ENCODE peak calls at places on chromosomes 3 and 15, in five cellular contexts. Q, D, K, I and R are unnamed samples.

GRCh38 chr15:38129531-38130199 is 123.0 kb upstream of the SPRED1 start:
- DNase-seq in Q (no peak), D (peak; percentile 82), K (no peak), I (peak; percentile 15), R (no peak)

GRCh38 chr3:54999159-54999558 is 71.3 kb upstream of the LRTM1 start:
- DNase-seq in Q (no peak), D (peak; percentile 63), K (no peak), I (no peak), R (no peak)

GRCh38 chr3:8712871-8713360 is 20.7 kb upstream of the CAV3 start:
- DNase-seq in Q (no peak), D (peak; percentile 43), K (no peak), I (no peak), R (no peak)

GRCh38 chr15:64681424-64682024 is 93.9 kb downstream of the RBPMS2 start:
- DNase-seq in Q (no peak), D (peak; percentile 71), K (peak; percentile 34), I (no peak), R (no peak)

GRCh38 chr3:25273582-25274171 is 154.4 kb upstream of the RARB start:
- DNase-seq in Q (no peak), D (no peak), K (no peak), I (no peak), R (no peak)

GRCh38 chr3:63967675-63968611 is 55.4 kb downstream of the PSMD6 start:
- DNase-seq in Q (no peak), D (peak; percentile 25), K (peak; percentile 86), I (peak; percentile 23), R (peak; percentile 75)

GRCh38 chr3:194549853-194550252 is 63.1 kb upstream of the ATP13A3 start:
- DNase-seq in Q (no peak), D (no peak), K (no peak), I (no peak), R (no peak)

GRCh38 chr3:9111349-9112265 is 137.8 kb downstream of the SRGAP3 start:
- DNase-seq in Q (no peak), D (peak; percentile 86), K (no peak), I (no peak), R (no peak)